ENCODE peak calls at places on chromosomes 13 and 19, in eight cellular contexts. R, H, S, Z, C, U, K and L are unnamed samples.

GRCh38 chr19:19997656-19998268 is 41.5 kb downstream of the ZNF682 start:
- DNase-seq in R (no peak), H (peak; percentile 21), S (no peak), Z (no peak), C (peak; percentile 11), U (peak; percentile 52), K (no peak), L (no peak)

GRCh38 chr19:5891938-5892771 is 11.4 kb downstream of the NDUFA11 start:
- DNase-seq in R (peak; percentile 36), H (peak; percentile 57), S (no peak), Z (peak; percentile 37), C (peak; percentile 81), U (peak; percentile 37), K (peak; percentile 35), L (peak; percentile 47)

GRCh38 chr13:43865892-43866291 is 13.6 kb downstream of the CCDC122 start:
- DNase-seq in R (peak; percentile 74), H (no peak), S (no peak), Z (peak; percentile 17), C (no peak), U (no peak), K (peak; percentile 87), L (no peak)

GRCh38 chr19:55676384-55676783 is 1.4 kb downstream of the EPN1 start:
- DNase-seq in R (peak; percentile 22), H (no peak), S (no peak), Z (no peak), C (no peak), U (no peak), K (peak; percentile 13), L (no peak)

GRCh38 chr13:37306778-37307544 is 201.5 kb upstream of the CSNK1A1L start:
- DNase-seq in R (peak; percentile 95), H (no peak), S (no peak), Z (peak; percentile 98), C (no peak), U (no peak), K (peak; percentile 98), L (no peak)

GRCh38 chr13:26476111-26476743 is 81.3 kb upstream of the WASF3 start:
- DNase-seq in R (peak; percentile 71), H (no peak), S (no peak), Z (peak; percentile 35), C (peak; percentile 62), U (peak; percentile 29), K (peak; percentile 50), L (no peak)

GRCh38 chr19:6108721-6109633 is 1.3 kb downstream of the RFX2 start:
- DNase-seq in R (peak; percentile 88), H (peak; percentile 57), S (no peak), Z (peak; percentile 68), C (peak; percentile 41), U (peak; percentile 59), K (peak; percentile 66), L (no peak)

GRCh38 chr19:43305642-43306041 is 36.3 kb upstream of the PSG9 start:
- DNase-seq in R (no peak), H (no peak), S (no peak), Z (no peak), C (no peak), U (no peak), K (no peak), L (no peak)

GRCh38 chr19:50266041-50266440 is 62.6 kb downstream of the MYH14 start:
- DNase-seq in R (no peak), H (no peak), S (no peak), Z (no peak), C (no peak), U (no peak), K (no peak), L (no peak)

GRCh38 chr13:107827840-107828549 is 387.3 kb downstream of the LIG4 start:
- DNase-seq in R (no peak), H (no peak), S (no peak), Z (no peak), C (no peak), U (no peak), K (no peak), L (no peak)

DNA sequence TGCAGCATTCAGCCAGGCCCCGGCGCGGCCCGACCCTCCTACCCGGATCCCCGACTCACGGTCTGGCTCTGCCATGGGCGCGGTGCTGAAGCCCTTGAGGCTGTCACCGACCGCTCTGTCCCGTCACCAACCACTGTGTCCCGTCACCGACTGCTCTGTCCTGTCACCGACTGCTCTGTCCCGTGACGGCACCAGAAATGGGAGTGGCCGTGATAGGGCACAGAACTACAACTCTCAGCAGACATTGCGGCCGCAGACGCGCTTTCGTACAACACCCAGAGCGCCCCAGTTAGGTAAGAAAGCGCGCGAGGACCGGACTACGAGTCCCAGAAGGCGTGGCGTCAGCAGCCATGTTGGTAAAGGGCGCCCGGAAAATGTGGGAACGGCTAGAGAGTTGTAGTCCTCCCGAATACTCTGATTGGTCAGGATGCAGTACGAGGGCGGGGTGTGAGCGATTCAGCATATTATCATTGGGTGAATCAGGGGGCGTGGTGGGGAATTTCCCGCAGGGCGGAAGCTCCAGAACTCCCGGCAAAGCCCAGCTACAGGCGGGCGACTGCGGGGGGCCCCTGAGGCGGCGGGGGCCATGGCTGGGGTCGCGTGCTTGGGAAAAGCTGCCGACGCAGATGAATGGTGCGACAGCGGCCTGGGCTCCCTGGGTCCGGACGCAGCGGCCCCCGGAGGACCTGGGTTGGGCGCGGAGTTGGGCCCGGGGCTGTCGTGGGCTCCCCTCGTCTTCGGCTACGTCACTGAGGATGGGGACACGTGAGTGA is at the start of the genes NFKBIB and SIRT2:
- DNase-seq in R (peak; percentile 99), H (peak; percentile 98), S (peak; percentile 100), Z (peak; percentile 100), C (peak; percentile 96), U (peak; percentile 100), K (peak; percentile 99), L (peak; percentile 96)
- TF ChIP-seq CTCF in R (no peak), H (no peak), S (no peak), Z (no peak), C (no peak), U (no peak), K (no peak), L (no peak)

GRCh38 chr19:8832132-8833021 is at the start of the genes MBD3L1 and ZNF558:
- DNase-seq in R (peak; percentile 98), H (peak; percentile 99), S (peak; percentile 99), Z (peak; percentile 99), C (peak; percentile 98), U (peak; percentile 98), K (peak; percentile 97), L (peak; percentile 91)
- TF ChIP-seq CTCF in R (peak; percentile 1), H (peak; percentile 64), S (peak; percentile 56), Z (peak; percentile 7), C (no peak), U (peak; percentile 23), K (peak; percentile 39), L (no peak)

GRCh38 chr19:35851213-35852028 is 883 bp downstream of the NPHS1 start:
- DNase-seq in R (no peak), H (no peak), S (no peak), Z (no peak), C (peak; percentile 57), U (no peak), K (no peak), L (no peak)
- TF ChIP-seq CTCF in R (no peak), H (no peak), S (no peak), Z (no peak), C (peak; percentile 45), U (no peak), K (no peak), L (peak; percentile 62)

DNA sequence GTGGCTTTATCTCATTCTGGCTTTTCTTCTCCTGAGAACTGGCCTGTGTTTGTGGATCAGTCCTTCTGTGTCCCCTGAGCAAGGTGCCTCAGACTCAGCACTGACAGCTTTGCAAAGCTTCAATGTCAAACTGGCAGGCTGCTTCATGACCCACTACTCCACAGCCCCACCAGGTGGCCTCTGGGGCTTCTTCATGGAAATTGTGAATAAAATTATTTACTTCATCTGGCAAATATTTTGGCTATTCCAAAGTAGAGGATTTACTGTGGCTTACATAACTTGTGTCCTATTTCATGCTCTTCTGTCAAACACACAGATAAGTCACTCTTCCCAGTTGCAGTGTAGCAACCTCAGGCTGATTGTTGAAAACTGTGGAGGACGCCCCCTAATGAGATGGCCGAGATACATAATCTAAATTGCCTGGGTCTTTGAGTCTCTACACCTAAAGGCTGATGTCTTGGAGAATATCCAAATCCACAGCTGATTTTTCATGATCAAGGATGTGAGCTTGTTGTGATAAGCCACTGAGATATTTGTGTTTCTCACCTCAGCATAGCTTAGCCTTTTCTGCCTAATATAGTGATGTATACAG is 721.9 kb upstream of the SLC10A2 start:
- DNase-seq in R (no peak), H (peak; percentile 21), S (no peak), Z (no peak), C (peak; percentile 8), U (no peak), K (no peak), L (no peak)
- TF ChIP-seq CTCF in R (no peak), H (peak; percentile 55), S (no peak), Z (peak; percentile 25), C (no peak), U (no peak), K (no peak), L (peak; percentile 53)

DNA sequence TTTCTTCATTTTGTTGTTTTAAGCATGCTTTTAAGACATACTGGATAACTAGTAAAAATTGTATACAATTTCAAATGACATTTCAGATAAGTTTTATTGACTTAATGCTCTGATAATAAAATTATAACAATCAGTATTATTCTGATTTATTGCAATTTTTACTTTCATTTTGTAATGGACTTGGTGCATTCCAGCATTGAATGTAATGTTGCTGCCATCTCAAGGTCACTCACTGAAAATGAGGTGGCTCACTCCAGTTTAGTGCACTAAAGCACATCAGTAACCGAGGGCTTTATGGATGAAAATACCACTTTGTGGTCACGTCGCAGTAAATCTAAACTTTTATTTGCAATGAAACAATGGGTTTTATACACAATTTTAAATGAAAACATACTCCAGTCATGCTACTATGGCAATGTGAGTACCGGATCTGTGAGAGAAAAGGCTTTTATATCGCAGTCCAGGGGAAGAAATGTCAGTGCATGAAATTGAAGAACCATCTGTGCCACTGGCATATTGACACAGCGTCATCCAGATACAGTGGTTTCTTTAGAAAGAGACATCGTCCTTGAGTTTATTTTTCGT is 20.7 kb upstream of the ZNF507 start:
- DNase-seq in R (no peak), H (no peak), S (no peak), Z (no peak), C (no peak), U (no peak), K (peak; percentile 6), L (no peak)
- TF ChIP-seq CTCF in R (no peak), H (no peak), S (no peak), Z (no peak), C (no peak), U (no peak), K (peak; percentile 20), L (no peak)

DNA sequence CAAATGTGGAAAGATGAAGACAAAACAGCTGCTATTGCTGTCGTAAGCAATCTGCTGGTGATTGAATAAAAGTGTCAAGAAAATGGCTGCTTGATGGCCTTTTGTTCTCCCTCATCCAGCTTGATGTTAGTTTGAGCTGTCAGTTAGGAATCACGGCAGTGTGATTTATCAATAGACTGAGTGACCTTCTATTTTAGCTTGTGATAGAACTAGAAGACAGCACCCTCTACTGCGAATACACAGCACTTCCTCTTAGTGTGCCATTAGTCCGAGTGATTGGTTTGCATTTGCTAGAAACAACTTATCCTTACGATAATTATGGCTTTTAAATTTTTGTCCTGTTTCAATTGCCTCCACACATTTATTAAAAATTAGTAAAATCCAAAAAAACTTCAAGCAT is 76.2 kb downstream of the MZT1 start:
- DNase-seq in R (no peak), H (no peak), S (no peak), Z (no peak), C (no peak), U (no peak), K (no peak), L (no peak)
- TF ChIP-seq CTCF in R (no peak), H (peak; percentile 41), S (no peak), Z (peak; percentile 33), C (peak; percentile 39), U (no peak), K (no peak), L (peak; percentile 59)